ENCODE peak calls at places on chromosomes 16 and 17, in six cellular contexts. One of them, this sample, is unnamed.

GRCh38 chr16:8914098-8914497 is 31.9 kb downstream of the LITAFD start:
- DNase-seq in keratinocyte: no peak
- DNase-seq in psoas muscle: no peak
- DNase-seq in fibroblast of pulmonary artery: no peak
- DNase-seq in cardiac fibroblast: no peak
- DNase-seq in HL-60: no peak
- DNase-seq in this sample: no peak

GRCh38 chr16:86037999-86038922 is 139.3 kb downstream of the IRF8 start:
- DNase-seq in keratinocyte: no peak
- DNase-seq in psoas muscle: no peak
- DNase-seq in fibroblast of pulmonary artery: no peak
- DNase-seq in cardiac fibroblast: no peak
- DNase-seq in HL-60: no peak
- DNase-seq in this sample: no peak

GRCh38 chr17:80964231-80964856 is 27.3 kb upstream of the CHMP6 start:
- DNase-seq in keratinocyte: no peak
- DNase-seq in psoas muscle: no peak
- DNase-seq in fibroblast of pulmonary artery: no peak
- DNase-seq in cardiac fibroblast: no peak
- DNase-seq in HL-60: no peak
- DNase-seq in this sample: no peak

GRCh38 chr17:4584835-4585187 is 482 bp downstream of the SMTNL2 start:
- DNase-seq in keratinocyte: no peak
- DNase-seq in psoas muscle: no peak
- DNase-seq in fibroblast of pulmonary artery: no peak
- DNase-seq in cardiac fibroblast: no peak
- DNase-seq in HL-60: no peak
- DNase-seq in this sample: no peak

GRCh38 chr16:86353185-86353584 is 157.1 kb upstream of the FOXF1 start:
- DNase-seq in keratinocyte: no peak
- DNase-seq in psoas muscle: no peak
- DNase-seq in fibroblast of pulmonary artery: no peak
- DNase-seq in cardiac fibroblast: no peak
- DNase-seq in HL-60: no peak
- DNase-seq in this sample: no peak

GRCh38 chr16:1379863-1380174 is 28.1 kb downstream of the GNPTG start:
- DNase-seq in keratinocyte: no peak
- DNase-seq in psoas muscle: no peak
- DNase-seq in fibroblast of pulmonary artery: no peak
- DNase-seq in cardiac fibroblast: no peak
- DNase-seq in HL-60: no peak
- DNase-seq in this sample: no peak

GRCh38 chr16:583815-584591 is 5.9 kb upstream of the RAB40C start:
- DNase-seq in keratinocyte: no peak
- DNase-seq in psoas muscle: no peak
- DNase-seq in fibroblast of pulmonary artery: no peak
- DNase-seq in cardiac fibroblast: no peak
- DNase-seq in HL-60: no peak
- DNase-seq in this sample: no peak

GRCh38 chr16:67391424-67392300 is 1.6 kb downstream of the TPPP3 start:
- DNase-seq in keratinocyte: no peak
- DNase-seq in psoas muscle: no peak
- DNase-seq in fibroblast of pulmonary artery: no peak
- DNase-seq in cardiac fibroblast: no peak
- DNase-seq in HL-60: no peak
- DNase-seq in this sample: no peak

GRCh38 chr17:37648555-37648954 is 5.3 kb upstream of the DDX52 start:
- DNase-seq in keratinocyte: no peak
- DNase-seq in psoas muscle: no peak
- DNase-seq in fibroblast of pulmonary artery: peak; percentile 87
- DNase-seq in cardiac fibroblast: peak; percentile 70
- DNase-seq in HL-60: no peak
- DNase-seq in this sample: peak; percentile 96

GRCh38 chr16:3656491-3657468 is 2.3 kb downstream of the DNASE1 start:
- DNase-seq in keratinocyte: no peak
- DNase-seq in psoas muscle: no peak
- DNase-seq in fibroblast of pulmonary artery: no peak
- DNase-seq in cardiac fibroblast: no peak
- DNase-seq in HL-60: no peak
- DNase-seq in this sample: no peak

GRCh38 chr17:77884967-77885641 is 73.4 kb upstream of the TNRC6C start:
- DNase-seq in keratinocyte: no peak
- DNase-seq in psoas muscle: no peak
- DNase-seq in fibroblast of pulmonary artery: no peak
- DNase-seq in cardiac fibroblast: no peak
- DNase-seq in HL-60: no peak
- DNase-seq in this sample: no peak

GRCh38 chr16:31177136-31177535 is 2.8 kb upstream of the FUS start:
- DNase-seq in keratinocyte: no peak
- DNase-seq in psoas muscle: no peak
- DNase-seq in fibroblast of pulmonary artery: no peak
- DNase-seq in cardiac fibroblast: peak; percentile 37
- DNase-seq in HL-60: peak; percentile 65
- DNase-seq in this sample: peak; percentile 74

GRCh38 chr17:4710693-4711634 is 532 bp downstream of the ARRB2 start:
- DNase-seq in keratinocyte: no peak
- DNase-seq in psoas muscle: peak; percentile 37
- DNase-seq in fibroblast of pulmonary artery: no peak
- DNase-seq in cardiac fibroblast: no peak
- DNase-seq in HL-60: no peak
- DNase-seq in this sample: no peak

GRCh38 chr17:42276609-42277341 is 584 bp upstream of the STAT5B start:
- DNase-seq in keratinocyte: no peak
- DNase-seq in psoas muscle: peak; percentile 81
- DNase-seq in fibroblast of pulmonary artery: peak; percentile 86
- DNase-seq in cardiac fibroblast: peak; percentile 89
- DNase-seq in HL-60: no peak
- DNase-seq in this sample: no peak

GRCh38 chr16:17852977-17853702 is 382.4 kb upstream of the XYLT1 start:
- DNase-seq in keratinocyte: no peak
- DNase-seq in psoas muscle: no peak
- DNase-seq in fibroblast of pulmonary artery: no peak
- DNase-seq in cardiac fibroblast: no peak
- DNase-seq in HL-60: no peak
- DNase-seq in this sample: no peak

GRCh38 chr17:50935201-50936124 is 69.3 kb upstream of the TOB1 start:
- DNase-seq in keratinocyte: no peak
- DNase-seq in psoas muscle: peak; percentile 88
- DNase-seq in fibroblast of pulmonary artery: no peak
- DNase-seq in cardiac fibroblast: peak; percentile 30
- DNase-seq in HL-60: no peak
- DNase-seq in this sample: peak; percentile 75

GRCh38 chr17:79532107-79532790 is 78.6 kb downstream of the RBFOX3 start:
- DNase-seq in keratinocyte: no peak
- DNase-seq in psoas muscle: no peak
- DNase-seq in fibroblast of pulmonary artery: no peak
- DNase-seq in cardiac fibroblast: no peak
- DNase-seq in HL-60: no peak
- DNase-seq in this sample: no peak

GRCh38 chr17:50181155-50181554 is 15.3 kb downstream of the SGCA start:
- DNase-seq in keratinocyte: no peak
- DNase-seq in psoas muscle: peak; percentile 13
- DNase-seq in fibroblast of pulmonary artery: no peak
- DNase-seq in cardiac fibroblast: no peak
- DNase-seq in HL-60: no peak
- DNase-seq in this sample: no peak

GRCh38 chr17:77779711-77780539 is 178.6 kb upstream of the TNRC6C start:
- DNase-seq in keratinocyte: no peak
- DNase-seq in psoas muscle: peak; percentile 42
- DNase-seq in fibroblast of pulmonary artery: no peak
- DNase-seq in cardiac fibroblast: peak; percentile 45
- DNase-seq in HL-60: no peak
- DNase-seq in this sample: no peak

GRCh38 chr17:79005063-79005861 is 4.3 kb downstream of the CANT1 start:
- DNase-seq in keratinocyte: no peak
- DNase-seq in psoas muscle: no peak
- DNase-seq in fibroblast of pulmonary artery: no peak
- DNase-seq in cardiac fibroblast: no peak
- DNase-seq in HL-60: no peak
- DNase-seq in this sample: no peak

GRCh38 chr16:28237754-28238357 is 26.1 kb upstream of the XPO6 start:
- DNase-seq in keratinocyte: no peak
- DNase-seq in psoas muscle: no peak
- DNase-seq in fibroblast of pulmonary artery: no peak
- DNase-seq in cardiac fibroblast: no peak
- DNase-seq in HL-60: peak; percentile 51
- DNase-seq in this sample: no peak

GRCh38 chr17:21357281-21357680 is 18.9 kb upstream of the KCNJ12 start:
- DNase-seq in keratinocyte: no peak
- DNase-seq in psoas muscle: no peak
- DNase-seq in fibroblast of pulmonary artery: no peak
- DNase-seq in cardiac fibroblast: no peak
- DNase-seq in HL-60: no peak
- DNase-seq in this sample: no peak

GRCh38 chr17:40547079-40547784 is 18.0 kb downstream of the CCR7 start:
- DNase-seq in keratinocyte: peak; percentile 97
- DNase-seq in psoas muscle: no peak
- DNase-seq in fibroblast of pulmonary artery: no peak
- DNase-seq in cardiac fibroblast: no peak
- DNase-seq in HL-60: no peak
- DNase-seq in this sample: no peak

GRCh38 chr16:13634921-13635320 is 285.0 kb upstream of the ERCC4 start:
- DNase-seq in keratinocyte: no peak
- DNase-seq in psoas muscle: no peak
- DNase-seq in fibroblast of pulmonary artery: no peak
- DNase-seq in cardiac fibroblast: no peak
- DNase-seq in HL-60: no peak
- DNase-seq in this sample: peak; percentile 16

GRCh38 chr17:81825841-81826471 is 7.1 kb downstream of the MCRIP1 start:
- DNase-seq in keratinocyte: no peak
- DNase-seq in psoas muscle: no peak
- DNase-seq in fibroblast of pulmonary artery: no peak
- DNase-seq in cardiac fibroblast: no peak
- DNase-seq in HL-60: no peak
- DNase-seq in this sample: no peak

GRCh38 chr17:77002103-77003045 is 134.2 kb downstream of the MGAT5B start:
- DNase-seq in keratinocyte: no peak
- DNase-seq in psoas muscle: no peak
- DNase-seq in fibroblast of pulmonary artery: peak; percentile 66
- DNase-seq in cardiac fibroblast: peak; percentile 52
- DNase-seq in HL-60: no peak
- DNase-seq in this sample: peak; percentile 92

GRCh38 chr17:54405826-54406225 is 494.8 kb upstream of the TOM1L1 start:
- DNase-seq in keratinocyte: no peak
- DNase-seq in psoas muscle: no peak
- DNase-seq in fibroblast of pulmonary artery: no peak
- DNase-seq in cardiac fibroblast: no peak
- DNase-seq in HL-60: no peak
- DNase-seq in this sample: no peak

DNA sequence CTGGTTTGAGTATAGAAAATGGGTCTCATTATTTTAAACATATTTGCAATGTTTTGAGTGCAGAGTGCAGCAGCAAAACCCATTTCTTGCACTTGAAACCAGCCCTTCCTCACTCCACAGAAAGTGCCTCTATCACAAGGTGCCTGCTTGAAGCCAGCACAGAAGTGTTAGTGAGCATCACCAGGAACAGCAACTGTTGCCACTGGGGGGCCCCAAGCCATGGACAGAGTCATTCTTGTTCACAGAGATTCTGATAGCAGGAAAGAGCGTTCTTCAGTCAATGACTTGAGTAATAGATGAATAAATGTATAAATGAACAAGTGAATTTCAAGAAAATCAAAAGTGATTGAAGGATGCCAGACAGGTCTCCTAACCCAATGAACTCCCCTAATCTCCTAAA is 45.6 kb downstream of the CHD9NB start:
- DNase-seq in keratinocyte: no peak
- DNase-seq in psoas muscle: no peak
- DNase-seq in fibroblast of pulmonary artery: no peak
- DNase-seq in cardiac fibroblast: no peak
- DNase-seq in HL-60: no peak
- DNase-seq in this sample: no peak
- TF ChIP-seq CTCF in keratinocyte: peak; percentile 19
- TF ChIP-seq CTCF in psoas muscle: no peak
- TF ChIP-seq CTCF in fibroblast of pulmonary artery: no peak
- TF ChIP-seq CTCF in cardiac fibroblast: no peak
- TF ChIP-seq CTCF in HL-60: no peak
- TF ChIP-seq CTCF in this sample: peak; percentile 10

GRCh38 chr17:59829217-59830006 is 63.3 kb downstream of the TUBD1 start:
- DNase-seq in keratinocyte: peak; percentile 84
- DNase-seq in psoas muscle: no peak
- DNase-seq in fibroblast of pulmonary artery: peak; percentile 98
- DNase-seq in cardiac fibroblast: peak; percentile 98
- DNase-seq in HL-60: peak; percentile 51
- DNase-seq in this sample: peak; percentile 99

GRCh38 chr17:59827721-59828477 is 64.8 kb downstream of the TUBD1 start:
- DNase-seq in keratinocyte: no peak
- DNase-seq in psoas muscle: no peak
- DNase-seq in fibroblast of pulmonary artery: no peak
- DNase-seq in cardiac fibroblast: no peak
- DNase-seq in HL-60: no peak
- DNase-seq in this sample: no peak

GRCh38 chr17:59826741-59827453 is 65.8 kb downstream of the TUBD1 start:
- DNase-seq in keratinocyte: no peak
- DNase-seq in psoas muscle: no peak
- DNase-seq in fibroblast of pulmonary artery: no peak
- DNase-seq in cardiac fibroblast: no peak
- DNase-seq in HL-60: no peak
- DNase-seq in this sample: no peak

GRCh38 chr17:59828478-59828760 is 64.3 kb downstream of the TUBD1 start:
- DNase-seq in keratinocyte: no peak
- DNase-seq in psoas muscle: no peak
- DNase-seq in fibroblast of pulmonary artery: no peak
- DNase-seq in cardiac fibroblast: no peak
- DNase-seq in HL-60: no peak
- DNase-seq in this sample: no peak

GRCh38 chr17:59825533-59826316 is 67.0 kb downstream of the TUBD1 start:
- DNase-seq in keratinocyte: no peak
- DNase-seq in psoas muscle: no peak
- DNase-seq in fibroblast of pulmonary artery: peak; percentile 82
- DNase-seq in cardiac fibroblast: peak; percentile 83
- DNase-seq in HL-60: no peak
- DNase-seq in this sample: no peak
- H3K4me3 ChIP-seq in keratinocyte: no peak overlapping the region
- H3K4me3 ChIP-seq in psoas muscle: peak overlapping the region; percentile 3
- H3K4me3 ChIP-seq in fibroblast of pulmonary artery: no peak overlapping the region
- H3K4me3 ChIP-seq in cardiac fibroblast: no peak overlapping the region
- H3K4me3 ChIP-seq in HL-60: no peak overlapping the region
- H3K4me3 ChIP-seq in this sample: no peak overlapping the region

GRCh38 chr17:57916925-57917858 is 38.0 kb downstream of the CUEDC1 start:
- DNase-seq in keratinocyte: no peak
- DNase-seq in psoas muscle: no peak
- DNase-seq in fibroblast of pulmonary artery: no peak
- DNase-seq in cardiac fibroblast: no peak
- DNase-seq in HL-60: no peak
- DNase-seq in this sample: no peak
- TF ChIP-seq CTCF in keratinocyte: peak; percentile 6
- TF ChIP-seq CTCF in psoas muscle: no peak
- TF ChIP-seq CTCF in fibroblast of pulmonary artery: no peak
- TF ChIP-seq CTCF in cardiac fibroblast: no peak
- TF ChIP-seq CTCF in HL-60: no peak
- TF ChIP-seq CTCF in this sample: no peak

DNA sequence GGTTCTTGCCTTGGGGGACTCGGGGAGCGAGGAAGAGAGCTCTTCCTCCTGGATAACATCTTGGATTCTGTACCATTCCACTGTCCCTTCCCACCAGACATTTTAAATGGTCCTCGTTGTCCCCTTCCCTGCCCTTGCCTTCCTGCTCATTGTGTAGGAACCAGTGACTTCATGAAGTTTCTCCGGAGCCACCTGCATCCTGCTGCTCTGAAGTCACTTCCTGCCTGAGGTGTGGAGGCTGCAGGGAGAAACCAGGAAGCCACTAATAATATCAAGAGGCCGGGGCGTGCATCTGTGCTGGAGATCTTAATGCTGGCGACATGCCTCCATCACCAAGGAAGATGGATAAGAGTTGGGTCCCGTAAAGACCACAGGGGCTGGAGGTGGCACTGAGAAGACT is 6.2 kb upstream of the SLC16A13 start:
- DNase-seq in keratinocyte: no peak
- DNase-seq in psoas muscle: no peak
- DNase-seq in fibroblast of pulmonary artery: no peak
- DNase-seq in cardiac fibroblast: no peak
- DNase-seq in HL-60: no peak
- DNase-seq in this sample: no peak
- H3K4me3 ChIP-seq in keratinocyte: no peak overlapping the region
- H3K4me3 ChIP-seq in psoas muscle: no peak overlapping the region
- H3K4me3 ChIP-seq in fibroblast of pulmonary artery: no peak overlapping the region
- H3K4me3 ChIP-seq in cardiac fibroblast: no peak overlapping the region
- H3K4me3 ChIP-seq in HL-60: no peak overlapping the region
- H3K4me3 ChIP-seq in this sample: no peak overlapping the region